ENCODE peak calls at places on chromosomes 13 and 19, in seven cellular contexts. One of them, this sample, is unnamed.

GRCh38 chr19:46426506-46427162 is 2.1 kb downstream of the PNMA8C start:
- DNase-seq in mucosa of descending colon: no peak
- DNase-seq in adrenal gland: peak; percentile 92
- DNase-seq in AG09309: no peak
- DNase-seq in heart left ventricle: peak; percentile 79
- DNase-seq in psoas muscle: peak; percentile 85
- DNase-seq in CD4-positive, CD25-positive, alpha-beta regulatory T cell: peak; percentile 2
- DNase-seq in this sample: peak; percentile 87

GRCh38 chr19:44749318-44749717 is 810 bp downstream of the BCL3 start:
- DNase-seq in heart left ventricle: no peak
- DNase-seq in adrenal gland: no peak
- DNase-seq in CD4-positive, CD25-positive, alpha-beta regulatory T cell: no peak
- DNase-seq in psoas muscle: no peak
- DNase-seq in AG09309: no peak
- DNase-seq in mucosa of descending colon: no peak
- DNase-seq in this sample: no peak

GRCh38 chr13:47726394-47726793 is 274.7 kb downstream of the SUCLA2 start:
- DNase-seq in heart left ventricle: no peak
- DNase-seq in AG09309: no peak
- DNase-seq in adrenal gland: no peak
- DNase-seq in psoas muscle: no peak
- DNase-seq in mucosa of descending colon: no peak
- DNase-seq in CD4-positive, CD25-positive, alpha-beta regulatory T cell: no peak
- DNase-seq in this sample: no peak

GRCh38 chr19:13689050-13689449 is 75.3 kb upstream of the MRI1 start:
- DNase-seq in heart left ventricle: no peak
- DNase-seq in AG09309: no peak
- DNase-seq in adrenal gland: no peak
- DNase-seq in CD4-positive, CD25-positive, alpha-beta regulatory T cell: peak; percentile 47
- DNase-seq in mucosa of descending colon: no peak
- DNase-seq in psoas muscle: no peak
- DNase-seq in this sample: no peak

GRCh38 chr19:49866933-49867782 is at the start of gene PNKP:
- DNase-seq in psoas muscle: peak; percentile 95
- DNase-seq in AG09309: no peak
- DNase-seq in CD4-positive, CD25-positive, alpha-beta regulatory T cell: peak; percentile 95
- DNase-seq in mucosa of descending colon: peak; percentile 91
- DNase-seq in adrenal gland: peak; percentile 93
- DNase-seq in heart left ventricle: peak; percentile 94
- DNase-seq in this sample: peak; percentile 96

GRCh38 chr13:46404732-46405097 is 17.7 kb upstream of the RUBCNL start:
- DNase-seq in heart left ventricle: no peak
- DNase-seq in adrenal gland: no peak
- DNase-seq in AG09309: no peak
- DNase-seq in CD4-positive, CD25-positive, alpha-beta regulatory T cell: no peak
- DNase-seq in psoas muscle: no peak
- DNase-seq in mucosa of descending colon: no peak
- DNase-seq in this sample: no peak

GRCh38 chr19:44367024-44367423 is 10.5 kb upstream of the ZNF112 start:
- DNase-seq in adrenal gland: no peak
- DNase-seq in AG09309: no peak
- DNase-seq in CD4-positive, CD25-positive, alpha-beta regulatory T cell: no peak
- DNase-seq in heart left ventricle: no peak
- DNase-seq in psoas muscle: no peak
- DNase-seq in mucosa of descending colon: no peak
- DNase-seq in this sample: no peak

GRCh38 chr19:45003485-45003884 is 2.2 kb downstream of the RELB start:
- DNase-seq in adrenal gland: no peak
- DNase-seq in psoas muscle: no peak
- DNase-seq in CD4-positive, CD25-positive, alpha-beta regulatory T cell: no peak
- DNase-seq in AG09309: no peak
- DNase-seq in heart left ventricle: no peak
- DNase-seq in mucosa of descending colon: no peak
- DNase-seq in this sample: no peak

GRCh38 chr19:17264641-17264979 is at the start of gene USHBP1:
- DNase-seq in psoas muscle: peak; percentile 60
- DNase-seq in adrenal gland: peak; percentile 74
- DNase-seq in AG09309: no peak
- DNase-seq in CD4-positive, CD25-positive, alpha-beta regulatory T cell: peak; percentile 57
- DNase-seq in heart left ventricle: peak; percentile 81
- DNase-seq in mucosa of descending colon: no peak
- DNase-seq in this sample: peak; percentile 78

GRCh38 chr19:54203151-54203611 is 2.5 kb downstream of the RPS9 start:
- DNase-seq in CD4-positive, CD25-positive, alpha-beta regulatory T cell: no peak
- DNase-seq in psoas muscle: no peak
- DNase-seq in heart left ventricle: no peak
- DNase-seq in adrenal gland: no peak
- DNase-seq in mucosa of descending colon: no peak
- DNase-seq in AG09309: no peak
- DNase-seq in this sample: no peak
- H3K4me3 ChIP-seq in CD4-positive, CD25-positive, alpha-beta regulatory T cell: no peak overlapping the region
- H3K4me3 ChIP-seq in psoas muscle: peak overlapping the region; percentile 80
- H3K4me3 ChIP-seq in heart left ventricle: peak overlapping the region; percentile 11
- H3K4me3 ChIP-seq in adrenal gland: no peak overlapping the region
- H3K4me3 ChIP-seq in mucosa of descending colon: no peak overlapping the region
- H3K4me3 ChIP-seq in AG09309: no peak overlapping the region
- H3K4me3 ChIP-seq in this sample: no peak overlapping the region

DNA sequence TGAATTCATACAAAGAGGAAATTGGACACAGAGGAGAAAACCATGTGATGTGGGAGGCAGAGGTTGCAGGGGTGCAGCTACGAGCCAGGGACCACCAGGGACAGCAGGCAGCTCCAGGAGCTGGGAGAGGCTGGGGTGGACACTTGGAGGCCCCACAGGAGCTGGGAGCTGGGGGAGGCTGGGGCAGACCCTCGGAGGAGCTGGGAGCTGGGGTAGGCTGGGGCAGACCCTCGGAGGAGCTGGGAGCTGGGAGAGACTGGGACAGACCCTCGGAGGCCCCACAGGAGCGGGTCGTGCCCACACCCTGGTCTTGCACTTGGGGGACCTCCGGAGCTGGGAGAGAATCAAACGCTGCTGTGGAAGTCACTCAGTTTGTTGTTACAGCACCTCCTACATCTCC is 141.7 kb downstream of the SOX1 start:
- DNase-seq in CD4-positive, CD25-positive, alpha-beta regulatory T cell: no peak
- DNase-seq in mucosa of descending colon: no peak
- DNase-seq in heart left ventricle: no peak
- DNase-seq in adrenal gland: peak; percentile 15
- DNase-seq in AG09309: no peak
- DNase-seq in psoas muscle: no peak
- DNase-seq in this sample: no peak
- H3K4me3 ChIP-seq in CD4-positive, CD25-positive, alpha-beta regulatory T cell: no peak overlapping the region
- H3K4me3 ChIP-seq in mucosa of descending colon: no peak overlapping the region
- H3K4me3 ChIP-seq in heart left ventricle: no peak overlapping the region
- H3K4me3 ChIP-seq in adrenal gland: no peak overlapping the region
- H3K4me3 ChIP-seq in AG09309: no peak overlapping the region
- H3K4me3 ChIP-seq in psoas muscle: no peak overlapping the region
- H3K4me3 ChIP-seq in this sample: no peak overlapping the region

DNA sequence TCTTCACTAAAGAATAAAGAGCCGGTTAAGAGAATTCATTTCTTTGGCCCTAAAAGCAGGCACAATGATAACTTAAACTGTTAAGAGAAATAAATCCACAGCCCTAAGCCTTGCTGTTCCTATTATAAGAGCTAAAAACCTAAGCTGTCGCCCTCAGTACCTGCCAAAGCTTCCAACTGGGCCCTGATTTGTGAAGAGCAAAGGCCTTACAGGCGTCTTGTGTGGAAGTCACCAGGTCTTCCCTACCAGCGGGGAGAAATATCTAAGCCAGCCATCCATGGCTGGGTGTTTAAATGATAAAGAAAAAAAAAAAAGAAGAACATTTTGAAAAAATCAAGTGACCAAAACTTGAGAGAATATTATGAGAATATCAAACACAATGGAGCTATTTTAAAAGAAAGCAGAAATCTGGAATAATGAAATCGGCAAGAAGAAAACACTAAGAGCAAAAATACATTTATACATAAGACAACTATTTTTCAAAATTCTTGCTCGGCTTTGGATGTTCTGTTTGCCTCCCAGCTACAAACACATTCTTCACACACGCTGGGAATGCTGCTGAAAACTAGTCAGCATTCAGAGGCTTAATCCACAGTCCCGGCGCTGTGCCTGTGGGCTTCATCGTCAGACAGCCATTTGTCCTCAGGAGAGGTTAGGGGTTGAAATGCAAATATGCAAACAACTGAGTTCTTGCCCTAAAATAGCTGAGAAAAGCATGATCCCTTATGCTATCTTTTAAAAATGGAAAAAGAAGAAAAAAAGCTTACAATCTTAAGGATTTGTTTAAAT is 89.8 kb upstream of the LSM14A start:
- DNase-seq in heart left ventricle: no peak
- DNase-seq in CD4-positive, CD25-positive, alpha-beta regulatory T cell: no peak
- DNase-seq in adrenal gland: no peak
- DNase-seq in AG09309: no peak
- DNase-seq in mucosa of descending colon: no peak
- DNase-seq in psoas muscle: no peak
- DNase-seq in this sample: no peak
- H3K4me3 ChIP-seq in heart left ventricle: no peak overlapping the region
- H3K4me3 ChIP-seq in CD4-positive, CD25-positive, alpha-beta regulatory T cell: no peak overlapping the region
- H3K4me3 ChIP-seq in adrenal gland: no peak overlapping the region
- H3K4me3 ChIP-seq in AG09309: no peak overlapping the region
- H3K4me3 ChIP-seq in mucosa of descending colon: no peak overlapping the region
- H3K4me3 ChIP-seq in psoas muscle: no peak overlapping the region
- H3K4me3 ChIP-seq in this sample: no peak overlapping the region

GRCh38 chr13:112810608-112811007 is 120.8 kb downstream of the ATP11A start:
- DNase-seq in psoas muscle: no peak
- DNase-seq in CD4-positive, CD25-positive, alpha-beta regulatory T cell: no peak
- DNase-seq in mucosa of descending colon: no peak
- DNase-seq in adrenal gland: peak; percentile 30
- DNase-seq in heart left ventricle: no peak
- DNase-seq in AG09309: no peak
- DNase-seq in this sample: no peak
- H3K4me3 ChIP-seq in psoas muscle: no peak overlapping the region
- H3K4me3 ChIP-seq in CD4-positive, CD25-positive, alpha-beta regulatory T cell: no peak overlapping the region
- H3K4me3 ChIP-seq in mucosa of descending colon: no peak overlapping the region
- H3K4me3 ChIP-seq in adrenal gland: no peak overlapping the region
- H3K4me3 ChIP-seq in heart left ventricle: no peak overlapping the region
- H3K4me3 ChIP-seq in AG09309: no peak overlapping the region
- H3K4me3 ChIP-seq in this sample: no peak overlapping the region